ENCODE peak calls at places on chromosomes 5 and 9, in nine cellular contexts. F is IMR-90, N is prostate gland, O is tibial nerve, V is transverse colon, M is ovary, B is upper lobe of left lung, Z is HepG2, D is A549. Q is an unnamed sample.
A peak's percentile ranks its signal among the peaks of the same experiment; 100 is the strongest.

GRCh38 chr9:121399126-121399882 is 29.3 kb upstream of the STOM start:
- DNase-seq in O (no peak), M (no peak), F (peak; percentile 51), V (no peak), B (no peak), N (no peak), Z (no peak), D (no peak), Q (no peak)

GRCh38 chr9:137028281-137029057 is 432 bp upstream of the ABCA2 start:
- DNase-seq in O (no peak), N (peak; percentile 58), M (no peak), Z (no peak), D (no peak), V (peak; percentile 83), B (peak; percentile 78), F (peak; percentile 11), Q (no peak)

GRCh38 chr9:130186839-130187522 is 14.8 kb downstream of the NCS1 start:
- DNase-seq in V (peak; percentile 80), O (no peak), N (no peak), B (peak; percentile 57), D (peak; percentile 97), F (peak; percentile 55), Z (peak; percentile 59), M (peak; percentile 67), Q (no peak)

GRCh38 chr5:174608631-174609097 is 115.7 kb upstream of the MSX2 start:
- DNase-seq in O (peak; percentile 14), D (no peak), F (no peak), B (peak; percentile 77), M (no peak), V (peak; percentile 20), N (peak; percentile 79), Z (no peak), Q (no peak)

GRCh38 chr5:107208867-107209266 is 461.9 kb downstream of the EFNA5 start:
- DNase-seq in B (no peak), N (no peak), F (no peak), V (no peak), O (no peak), M (no peak), Z (no peak), D (no peak), Q (no peak)

GRCh38 chr9:38153910-38154291 is 84.9 kb upstream of the SHB start:
- DNase-seq in N (no peak), M (no peak), D (no peak), Z (no peak), B (no peak), O (no peak), V (no peak), F (no peak), Q (no peak)

GRCh38 chr5:53256746-53257145 is 147.2 kb upstream of the MOCS2 start:
- DNase-seq in F (peak; percentile 89), D (no peak), Z (no peak), V (no peak), N (no peak), O (no peak), B (no peak), M (no peak), Q (no peak)

GRCh38 chr5:135156337-135156714 is 122.3 kb upstream of the PITX1 start:
- DNase-seq in B (no peak), O (no peak), F (no peak), N (no peak), M (no peak), D (no peak), Z (no peak), V (no peak), Q (no peak)

GRCh38 chr5:168076561-168076991 is 214.9 kb upstream of the WWC1 start:
- DNase-seq in O (peak; percentile 87), M (no peak), D (no peak), N (peak; percentile 61), F (peak; percentile 13), V (no peak), B (peak; percentile 40), Z (peak; percentile 16), Q (no peak)

GRCh38 chr5:17014686-17015085 is 78.6 kb upstream of the MYO10 start:
- DNase-seq in V (no peak), D (no peak), F (no peak), M (no peak), Z (no peak), B (no peak), N (no peak), O (no peak), Q (no peak)

GRCh38 chr9:127931092-127931881 is 710 bp upstream of the PIP5KL1 start:
- DNase-seq in M (no peak), N (no peak), Z (peak; percentile 50), F (peak; percentile 74), V (no peak), D (peak; percentile 77), B (peak; percentile 58), O (no peak), Q (no peak)

GRCh38 chr5:10863763-10864383 is 102.8 kb upstream of the DAP start:
- DNase-seq in N (no peak), D (peak; percentile 75), O (peak; percentile 43), Z (peak; percentile 33), V (peak; percentile 49), B (peak; percentile 51), M (no peak), F (peak; percentile 36), Q (no peak)

GRCh38 chr5:10488144-10488543 is 46.5 kb downstream of the ROPN1L start:
- DNase-seq in O (no peak), D (no peak), B (no peak), V (no peak), N (no peak), M (no peak), F (no peak), Z (no peak), Q (no peak)

GRCh38 chr9:111661802-111662491 is 542 bp downstream of the GNG10 start:
- DNase-seq in F (peak; percentile 13), M (peak; percentile 14), V (peak; percentile 28), D (peak; percentile 65), Z (no peak), N (peak; percentile 8), O (peak; percentile 8), B (peak; percentile 37), Q (no peak)

GRCh38 chr5:39892708-39893107 is 467.9 kb upstream of the DAB2 start:
- DNase-seq in M (no peak), V (no peak), F (no peak), O (no peak), D (no peak), N (no peak), B (no peak), Z (no peak), Q (no peak)

GRCh38 chr5:119078071-119078846 is 7.4 kb downstream of the DMXL1 start:
- DNase-seq in V (no peak), B (no peak), N (no peak), Z (no peak), M (no peak), D (no peak), O (no peak), F (no peak), Q (no peak)
- TF ChIP-seq POLR2A in V (no peak), B (no peak), N (no peak), Z (no peak), M (no peak), D (no peak), O (no peak), F (no peak), Q (no peak)

GRCh38 chr5:158700997-158701391 is 398.7 kb downstream of the EBF1 start:
- DNase-seq in M (no peak), Z (no peak), V (no peak), B (no peak), O (no peak), F (no peak), N (no peak), D (no peak), Q (no peak)

GRCh38 chr5:158699336-158699735 is 400.4 kb downstream of the EBF1 start:
- DNase-seq in V (no peak), Z (no peak), F (no peak), N (no peak), M (no peak), D (no peak), O (no peak), B (no peak), Q (no peak)

GRCh38 chr5:158698768-158699167 is 400.9 kb downstream of the EBF1 start:
- DNase-seq in M (no peak), Z (no peak), D (no peak), F (no peak), B (no peak), N (no peak), V (no peak), O (no peak), Q (no peak)

GRCh38 chr5:158701406-158702177 is 398.1 kb downstream of the EBF1 start:
- DNase-seq in B (no peak), M (no peak), N (no peak), V (no peak), D (peak; percentile 44), O (no peak), Z (no peak), F (no peak), Q (no peak)

DNA sequence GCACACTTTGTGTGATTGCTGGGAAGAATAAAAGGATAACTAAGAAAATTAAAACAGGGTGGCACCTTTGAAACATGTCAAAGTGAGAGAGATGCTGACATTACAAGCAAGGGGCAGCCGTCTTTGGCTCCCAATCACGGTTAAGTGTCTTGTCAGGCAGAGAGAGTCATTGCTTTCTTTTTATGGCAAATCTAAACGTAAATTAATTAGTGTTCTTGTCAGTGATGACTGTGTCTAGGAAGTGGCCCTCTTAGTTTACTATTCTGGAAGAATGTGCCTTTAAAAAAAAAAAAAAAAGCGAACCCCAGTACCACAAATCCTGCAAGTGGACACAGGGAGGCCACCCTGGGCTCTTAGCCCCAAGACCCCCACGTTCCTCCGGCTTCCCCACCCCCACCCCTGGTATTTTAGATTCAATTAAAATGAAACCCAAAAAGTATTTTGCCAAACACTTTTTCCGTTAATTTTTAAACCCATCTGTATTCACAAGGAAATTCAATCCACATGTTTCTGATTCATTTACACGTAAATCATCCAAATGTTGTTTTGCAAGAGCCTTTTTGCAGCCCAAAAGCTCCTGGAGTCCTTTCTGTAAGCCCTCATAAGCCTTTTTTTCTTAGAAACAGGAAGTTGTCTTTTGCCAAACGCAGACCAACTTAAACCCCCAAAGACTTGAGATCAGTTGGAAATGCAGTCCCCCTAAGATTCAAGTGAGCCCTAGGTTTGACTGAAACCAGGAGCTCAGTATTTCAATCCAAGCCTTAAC is 399.3 kb downstream of the EBF1 start:
- DNase-seq in Z (no peak), N (no peak), B (no peak), D (no peak), O (no peak), M (no peak), F (no peak), V (no peak), Q (no peak)
- H3K27ac ChIP-seq in Z (no peak overlapping the region), N (no peak overlapping the region), B (no peak overlapping the region), D (peak overlapping the region; percentile 26), O (no peak overlapping the region), M (no peak overlapping the region), F (no peak overlapping the region), V (peak overlapping the region; percentile 7), Q (peak overlapping the region; percentile 22)

GRCh38 chr5:1799602-1800469 is at the start of gene MRPL36:
- DNase-seq in D (peak; percentile 91), M (peak; percentile 87), B (peak; percentile 94), V (peak; percentile 94), Z (peak; percentile 84), N (peak; percentile 90), F (peak; percentile 85), O (peak; percentile 91), Q (peak; percentile 98)
- TF ChIP-seq POLR2A in D (peak; percentile 85), M (peak; percentile 81), B (peak; percentile 80), V (peak; percentile 90), Z (no peak), N (peak; percentile 79), F (peak; percentile 49), O (peak; percentile 62), Q (peak; percentile 46)

DNA sequence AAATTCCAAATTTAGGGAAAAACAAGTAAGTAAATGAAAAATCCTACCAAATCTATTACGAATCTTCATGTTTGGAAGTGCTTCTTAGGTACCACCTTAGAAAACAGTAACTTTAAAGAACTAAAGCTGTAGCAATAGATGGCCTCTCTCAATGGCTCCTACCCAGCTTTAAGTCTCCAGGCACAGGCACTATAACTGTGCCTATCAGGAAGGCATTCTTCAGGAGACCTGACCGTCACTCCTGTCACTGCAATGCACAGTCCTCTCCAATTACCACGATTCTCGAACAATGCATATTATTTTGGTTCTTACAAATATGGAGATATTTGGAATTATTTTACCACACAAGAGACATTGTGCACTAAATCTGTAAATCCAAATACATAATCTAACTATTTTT is 12.9 kb downstream of the NFIB start:
- DNase-seq in N (no peak), F (no peak), Z (no peak), V (no peak), D (no peak), M (no peak), O (no peak), B (no peak), Q (no peak)
- H3K27ac ChIP-seq in N (no peak overlapping the region), F (no peak overlapping the region), Z (no peak overlapping the region), V (no peak overlapping the region), D (no peak overlapping the region), M (no peak overlapping the region), O (peak overlapping the region; percentile 42), B (no peak overlapping the region), Q (peak overlapping the region; percentile 23)